ENCODE peak calls at places on chromosome 20, in eight cellular contexts. A, V, U, P, E, O, Y and J are unnamed samples.

GRCh38 chr20:5780233-5781217 is 30.3 kb downstream of the SHLD1 start:
- DNase-seq in A (no peak), V (no peak), U (no peak), P (no peak), E (no peak), O (no peak), Y (no peak), J (no peak)

GRCh38 chr20:38127920-38128528 is 37.0 kb downstream of the TGM2 start:
- DNase-seq in A (no peak), V (no peak), U (no peak), P (peak; percentile 8), E (peak; percentile 55), O (no peak), Y (no peak), J (no peak)

GRCh38 chr20:24917797-24918578 is 31.1 kb upstream of the CST7 start:
- DNase-seq in A (peak; percentile 41), V (peak; percentile 65), U (peak; percentile 91), P (peak; percentile 23), E (peak; percentile 94), O (peak; percentile 75), Y (peak; percentile 50), J (peak; percentile 45)

GRCh38 chr20:35237486-35237885 is 11.0 kb downstream of the MMP24 start:
- DNase-seq in A (no peak), V (no peak), U (no peak), P (no peak), E (no peak), O (no peak), Y (no peak), J (no peak)

GRCh38 chr20:37503256-37503927 is 17.7 kb upstream of the NNAT start:
- DNase-seq in A (no peak), V (no peak), U (no peak), P (no peak), E (peak; percentile 29), O (no peak), Y (no peak), J (no peak)

GRCh38 chr20:46237221-46237620 is 71.1 kb downstream of the CDH22 start:
- DNase-seq in A (no peak), V (no peak), U (peak; percentile 77), P (no peak), E (peak; percentile 24), O (no peak), Y (no peak), J (peak; percentile 21)

GRCh38 chr20:17419459-17419858 is 111.7 kb downstream of the BFSP1 start:
- DNase-seq in A (no peak), V (no peak), U (no peak), P (no peak), E (no peak), O (no peak), Y (no peak), J (no peak)

GRCh38 chr20:25213566-25214415 is 18.3 kb downstream of the ENTPD6 start:
- DNase-seq in A (no peak), V (no peak), U (no peak), P (no peak), E (peak; percentile 76), O (no peak), Y (no peak), J (no peak)

GRCh38 chr20:49424536-49424935 is 57.9 kb downstream of the KCNB1 start:
- DNase-seq in A (no peak), V (no peak), U (peak; percentile 43), P (no peak), E (no peak), O (no peak), Y (no peak), J (no peak)

GRCh38 chr20:45100563-45101245 is at the start of gene KCNS1:
- DNase-seq in A (no peak), V (no peak), U (peak; percentile 72), P (no peak), E (no peak), O (peak; percentile 47), Y (no peak), J (no peak)

GRCh38 chr20:24742989-24743388 is 206.1 kb upstream of the CST7 start:
- DNase-seq in A (no peak), V (no peak), U (no peak), P (no peak), E (no peak), O (no peak), Y (no peak), J (no peak)

GRCh38 chr20:8401491-8401890 is 269.4 kb downstream of the PLCB1 start:
- DNase-seq in A (no peak), V (no peak), U (no peak), P (no peak), E (no peak), O (no peak), Y (no peak), J (no peak)

GRCh38 chr20:58447733-58448391 is 58.8 kb downstream of the VAPB start:
- DNase-seq in A (peak; percentile 3), V (peak; percentile 72), U (peak; percentile 75), P (peak; percentile 43), E (no peak), O (peak; percentile 62), Y (peak; percentile 61), J (peak; percentile 41)

GRCh38 chr20:62301773-62302340 is 940 bp upstream of the ADRM1 start:
- DNase-seq in A (peak; percentile 81), V (peak; percentile 95), U (peak; percentile 97), P (peak; percentile 97), E (peak; percentile 98), O (peak; percentile 92), Y (peak; percentile 94), J (peak; percentile 89)

GRCh38 chr20:33811763-33812672 is 870 bp downstream of the CHMP4B start:
- DNase-seq in A (peak; percentile 32), V (peak; percentile 68), U (peak; percentile 39), P (peak; percentile 87), E (peak; percentile 91), O (peak; percentile 58), Y (peak; percentile 57), J (no peak)

GRCh38 chr20:32447136-32448027 is 89.3 kb downstream of the ASXL1 start:
- DNase-seq in A (no peak), V (no peak), U (no peak), P (no peak), E (peak; percentile 65), O (no peak), Y (no peak), J (no peak)

GRCh38 chr20:6502999-6503398 is 264.5 kb upstream of the BMP2 start:
- DNase-seq in A (no peak), V (no peak), U (no peak), P (no peak), E (no peak), O (no peak), Y (no peak), J (no peak)

GRCh38 chr20:39893013-39893685 is 795.9 kb downstream of the MAFB start:
- DNase-seq in A (no peak), V (no peak), U (no peak), P (no peak), E (no peak), O (no peak), Y (no peak), J (no peak)

GRCh38 chr20:37356387-37356786 is 10.4 kb downstream of the SRC start:
- DNase-seq in A (no peak), V (no peak), U (no peak), P (peak; percentile 83), E (peak; percentile 93), O (no peak), Y (no peak), J (no peak)

GRCh38 chr20:59148713-59149493 is 14.7 kb upstream of the ZNF831 start:
- DNase-seq in A (peak; percentile 76), V (peak; percentile 48), U (no peak), P (no peak), E (no peak), O (no peak), Y (no peak), J (no peak)

GRCh38 chr20:32359633-32360332 is 1.7 kb downstream of the ASXL1 start:
- DNase-seq in A (no peak), V (peak; percentile 21), U (peak; percentile 42), P (no peak), E (no peak), O (no peak), Y (peak; percentile 41), J (no peak)

GRCh38 chr20:16740365-16741072 is 7.6 kb upstream of the OTOR start:
- DNase-seq in A (no peak), V (no peak), U (no peak), P (no peak), E (no peak), O (no peak), Y (no peak), J (no peak)

GRCh38 chr20:38840053-38840893 is 34.8 kb downstream of the PPP1R16B start:
- DNase-seq in A (peak; percentile 46), V (peak; percentile 68), U (no peak), P (no peak), E (no peak), O (no peak), Y (no peak), J (no peak)

GRCh38 chr20:63161176-63161651 is 54.7 kb downstream of the YTHDF1 start:
- DNase-seq in A (no peak), V (no peak), U (no peak), P (no peak), E (peak; percentile 72), O (peak; percentile 9), Y (no peak), J (no peak)

GRCh38 chr20:3204124-3204794 is at the start of gene DDRGK1:
- DNase-seq in A (peak; percentile 89), V (peak; percentile 96), U (peak; percentile 88), P (peak; percentile 87), E (peak; percentile 95), O (peak; percentile 96), Y (peak; percentile 86), J (peak; percentile 73)